ENCODE peak calls at places on chromosomes 5 and 9, in nine cellular contexts. R is NCI-H82; B is spleen; V is activated naive CD8-positive, alpha-beta T cell treated with anti-CD3 and anti-CD28 coated beads, Interleukin-2, amount 50 U/mL, for 24 hours; I is central memory CD4-positive, alpha-beta T cell; C is NCI-H2081 treated with DMSO at 0.1 percent for 48 hours; X is endodermal cell; U is amniotic stem cell; L is cerebellum. A is an unnamed sample.

GRCh38 chr5:12648558-12648957 is 744.3 kb upstream of the CTNND2 start:
- DNase-seq in R (no peak), B (no peak), V (no peak), I (no peak), C (no peak), X (no peak), U (no peak), L (no peak), A (no peak)

GRCh38 chr5:71483355-71483754 is 27.9 kb downstream of the BDP1 start:
- DNase-seq in R (no peak), B (no peak), V (no peak), I (no peak), C (no peak), X (no peak), U (no peak), L (no peak), A (no peak)

GRCh38 chr9:99259231-99259918 is 37.3 kb downstream of the SEC61B start:
- DNase-seq in R (no peak), B (peak), V (peak), I (peak), C (no peak), X (peak), U (no peak), L (peak), A (no peak)

GRCh38 chr9:93257808-93258331 is 73.9 kb downstream of the WNK2 start:
- DNase-seq in R (no peak), B (peak), V (no peak), I (no peak), C (no peak), X (peak), U (no peak), L (no peak), A (peak)

GRCh38 chr5:153552886-153553285 is 62.4 kb downstream of the GRIA1 start:
- DNase-seq in R (no peak), B (no peak), V (no peak), I (no peak), C (no peak), X (no peak), U (no peak), L (no peak), A (no peak)

GRCh38 chr9:69674741-69675438 is 2.7 kb upstream of the APBA1 start:
- DNase-seq in R (no peak), B (no peak), V (no peak), I (no peak), C (no peak), X (no peak), U (peak), L (no peak), A (no peak)

GRCh38 chr9:88976888-88977257 is 14.4 kb upstream of the S1PR3 start:
- DNase-seq in R (peak), B (no peak), V (no peak), I (no peak), C (no peak), X (peak), U (no peak), L (no peak), A (no peak)

GRCh38 chr9:112061152-112061740 is 113.9 kb downstream of the SUSD1 start:
- DNase-seq in R (no peak), B (peak), V (peak), I (peak), C (no peak), X (no peak), U (peak), L (no peak), A (no peak)

GRCh38 chr5:151671979-151672378 is 14.7 kb downstream of the SPARC start:
- DNase-seq in R (no peak), B (no peak), V (no peak), I (no peak), C (no peak), X (no peak), U (no peak), L (no peak), A (no peak)

GRCh38 chr5:54668096-54668495 is 150.5 kb downstream of the SNX18 start:
- DNase-seq in R (no peak), B (no peak), V (no peak), I (no peak), C (no peak), X (no peak), U (no peak), L (no peak), A (no peak)

GRCh38 chr5:55903121-55903701 is 52.1 kb downstream of the IL31RA start:
- DNase-seq in R (no peak), B (no peak), V (peak), I (peak), C (no peak), X (no peak), U (no peak), L (no peak), A (no peak)

GRCh38 chr5:176412517-176413254 is 3.7 kb downstream of the CLTB start:
- DNase-seq in R (peak), B (no peak), V (no peak), I (no peak), C (no peak), X (no peak), U (no peak), L (no peak), A (no peak)

GRCh38 chr9:2116073-2116472 is 100.9 kb downstream of the SMARCA2 start:
- DNase-seq in R (peak), B (no peak), V (peak), I (no peak), C (no peak), X (peak), U (no peak), L (no peak), A (peak)

GRCh38 chr5:173764321-173765029 is 123.7 kb upstream of the CPEB4 start:
- DNase-seq in R (peak), B (no peak), V (no peak), I (no peak), C (no peak), X (peak), U (peak), L (peak), A (no peak)

GRCh38 chr9:137313956-137314560 is 12.0 kb upstream of the NRARP start:
- DNase-seq in R (no peak), B (peak), V (no peak), I (no peak), C (no peak), X (peak), U (no peak), L (no peak), A (no peak)

GRCh38 chr9:37382161-37382981 is 40.1 kb upstream of the GRHPR start:
- DNase-seq in R (no peak), B (no peak), V (no peak), I (no peak), C (no peak), X (no peak), U (no peak), L (no peak), A (no peak)

GRCh38 chr5:103234239-103234975 is 24.2 kb upstream of the MACIR start:
- DNase-seq in R (peak), B (no peak), V (no peak), I (no peak), C (no peak), X (no peak), U (no peak), L (no peak), A (no peak)

GRCh38 chr5:65480306-65480865 is 1.3 kb downstream of the ADAMTS6 start:
- DNase-seq in R (peak), B (no peak), V (peak), I (peak), C (no peak), X (peak), U (peak), L (peak), A (peak)

GRCh38 chr5:73757421-73757820 is 131.4 kb downstream of the ARHGEF28 start:
- DNase-seq in R (no peak), B (no peak), V (no peak), I (no peak), C (no peak), X (no peak), U (no peak), L (no peak), A (no peak)

GRCh38 chr9:93266521-93267001 is 82.6 kb downstream of the WNK2 start:
- DNase-seq in R (no peak), B (peak), V (no peak), I (no peak), C (no peak), X (no peak), U (no peak), L (no peak), A (no peak)

GRCh38 chr5:137605377-137605776 is 106.3 kb upstream of the SPOCK1 start:
- DNase-seq in R (no peak), B (no peak), V (no peak), I (no peak), C (no peak), X (peak), U (no peak), L (peak), A (no peak)

GRCh38 chr5:117497626-117498025 is 923.0 kb upstream of the SEMA6A start:
- DNase-seq in R (no peak), B (no peak), V (no peak), I (no peak), C (no peak), X (no peak), U (no peak), L (no peak), A (no peak)

GRCh38 chr5:173781432-173781825 is 106.7 kb upstream of the CPEB4 start:
- DNase-seq in R (no peak), B (no peak), V (no peak), I (no peak), C (no peak), X (no peak), U (no peak), L (no peak), A (no peak)

GRCh38 chr5:136192526-136193395 is at the start of gene SMIM32:
- DNase-seq in R (peak), B (peak), V (no peak), I (no peak), C (no peak), X (peak), U (no peak), L (no peak), A (no peak)

GRCh38 chr5:38285226-38285625 is 26.9 kb downstream of the EGFLAM start:
- DNase-seq in R (no peak), B (no peak), V (no peak), I (no peak), C (no peak), X (no peak), U (no peak), L (no peak), A (no peak)

GRCh38 chr9:68947842-68948569 is 65.9 kb downstream of the PRKACG start:
- DNase-seq in R (no peak), B (no peak), V (no peak), I (no peak), C (no peak), X (peak), U (no peak), L (no peak), A (no peak)

GRCh38 chr5:33650911-33651310 is 210.1 kb downstream of the TARS1 start:
- DNase-seq in R (no peak), B (no peak), V (no peak), I (no peak), C (no peak), X (no peak), U (no peak), L (no peak), A (no peak)

A was measured in HAP-1.